ENCODE peak calls at places on chromosomes 12 and 14, in nine cellular contexts. L, H, N, C, Z, R, W, E and V are unnamed samples.

GRCh38 chr14:96077983-96078686 is 39.0 kb downstream of the C14orf132 start:
- DNase-seq in E (no peak), H (no peak), W (peak; percentile 58), R (no peak), Z (no peak), L (no peak), C (no peak), N (no peak), V (no peak)

GRCh38 chr14:73241481-73242165 is 4.3 kb downstream of the PAPLN start:
- DNase-seq in L (no peak), R (no peak), E (peak; percentile 15), Z (no peak), N (no peak), H (no peak), W (no peak), C (no peak), V (no peak)

GRCh38 chr12:52139579-52140062 is 52.2 kb downstream of the KRT80 start:
- DNase-seq in W (peak; percentile 60), H (no peak), N (peak; percentile 73), R (no peak), C (peak; percentile 70), Z (no peak), L (peak; percentile 53), E (peak; percentile 40), V (no peak)

GRCh38 chr14:26730929-26731618 is 133.2 kb upstream of the NOVA1 start:
- DNase-seq in R (peak; percentile 17), L (peak; percentile 41), Z (no peak), H (no peak), C (no peak), E (no peak), N (no peak), W (no peak), V (no peak)

GRCh38 chr12:43338848-43339526 is 213.0 kb downstream of the ADAMTS20 start:
- DNase-seq in R (no peak), H (no peak), W (no peak), L (no peak), C (no peak), Z (no peak), N (peak; percentile 4), E (no peak), V (peak; percentile 13)

GRCh38 chr14:90715993-90716392 is 100.2 kb downstream of the TTC7B start:
- DNase-seq in H (no peak), C (no peak), N (peak; percentile 7), L (no peak), R (no peak), E (no peak), Z (no peak), W (peak; percentile 17), V (no peak)

GRCh38 chr12:115749071-115749470 is 528.4 kb downstream of the MED13L start:
- DNase-seq in Z (no peak), W (no peak), R (no peak), H (no peak), E (no peak), N (no peak), L (no peak), C (no peak), V (no peak)

GRCh38 chr12:63845726-63846125 is 1.2 kb downstream of the SRGAP1 start:
- DNase-seq in W (no peak), H (no peak), L (no peak), N (no peak), Z (no peak), R (no peak), E (no peak), C (no peak), V (no peak)

GRCh38 chr14:23559010-23559920 is 3.2 kb downstream of the THTPA start:
- DNase-seq in L (peak; percentile 69), R (peak; percentile 86), N (peak; percentile 71), C (peak; percentile 59), E (peak; percentile 80), H (peak; percentile 27), Z (peak; percentile 64), W (no peak), V (peak; percentile 62)

GRCh38 chr12:109469516-109469915 is 7.6 kb downstream of the KCTD10 start:
- DNase-seq in Z (no peak), R (no peak), W (no peak), C (no peak), E (no peak), H (no peak), N (no peak), L (no peak), V (no peak)

DNA sequence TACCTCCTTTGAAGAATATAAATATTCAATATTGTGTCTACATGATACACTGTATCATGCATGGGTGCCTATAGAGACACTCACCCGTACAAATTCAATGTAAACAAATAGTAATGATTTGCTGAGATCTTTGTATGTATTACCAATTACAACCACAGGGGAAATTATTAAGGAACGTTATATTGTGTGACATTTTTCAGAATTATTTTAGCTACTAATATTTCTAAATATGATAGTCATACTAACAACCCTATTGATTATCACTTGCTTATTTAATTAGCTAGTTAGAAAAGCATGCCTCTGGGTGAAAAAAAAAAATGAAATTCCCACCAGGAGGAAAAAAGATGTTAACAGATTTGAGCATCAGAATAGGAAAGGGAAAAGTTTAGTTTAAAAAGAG is 2.1 kb downstream of the SOX5 start:
- DNase-seq in H (no peak), W (no peak), Z (no peak), R (no peak), C (no peak), N (no peak), L (no peak), E (no peak), V (no peak)
- TF ChIP-seq CTCF in H (no peak), W (no peak), Z (no peak), R (no peak), C (no peak), N (no peak), L (peak; percentile 69), E (no peak), V (no peak)

DNA sequence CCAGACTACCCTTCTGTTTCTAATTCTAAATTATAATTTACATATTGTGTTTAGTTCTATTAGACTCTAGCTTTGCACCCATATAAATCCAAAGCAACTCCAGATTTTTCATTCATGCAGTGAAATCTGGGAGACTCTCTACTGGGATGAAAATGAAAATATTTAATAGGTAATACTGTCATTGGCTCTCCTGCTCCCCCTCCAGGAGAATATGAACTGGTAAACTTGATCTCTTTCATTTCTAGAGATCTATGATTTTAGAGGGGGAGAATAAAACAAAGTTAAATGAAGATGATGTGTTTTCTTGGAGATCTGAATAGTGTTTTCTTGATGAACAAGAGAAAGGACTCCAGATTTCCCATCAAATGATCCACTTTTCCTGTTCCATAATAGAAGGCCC is 104.3 kb upstream of the TMCC3 start:
- DNase-seq in H (no peak), E (no peak), Z (no peak), L (no peak), N (no peak), W (no peak), C (no peak), R (no peak), V (no peak)
- TF ChIP-seq CTCF in H (peak; percentile 35), E (no peak), Z (peak; percentile 34), L (no peak), N (no peak), W (no peak), C (no peak), R (no peak), V (peak; percentile 11)

GRCh38 chr14:85978851-85979250 is 448.9 kb downstream of the FLRT2 start:
- DNase-seq in R (no peak), H (no peak), W (no peak), N (no peak), Z (no peak), C (no peak), E (no peak), L (no peak), V (no peak)
- TF ChIP-seq CTCF in R (peak; percentile 9), H (no peak), W (no peak), N (no peak), Z (no peak), C (no peak), E (no peak), L (no peak), V (no peak)

GRCh38 chr14:64298773-64299172 is 4.6 kb upstream of the ESR2 start:
- DNase-seq in R (no peak), L (no peak), H (no peak), Z (no peak), W (no peak), E (no peak), N (no peak), C (no peak), V (no peak)

GRCh38 chr14:64303471-64303917 is 9.3 kb upstream of the ESR2 start:
- DNase-seq in R (no peak), H (no peak), C (no peak), Z (no peak), W (no peak), L (no peak), E (peak; percentile 64), N (no peak), V (peak; percentile 77)
- TF ChIP-seq CTCF in R (peak; percentile 75), H (peak; percentile 79), C (no peak), Z (peak; percentile 74), W (peak; percentile 73), L (peak; percentile 85), E (peak; percentile 94), N (peak; percentile 46), V (peak; percentile 70)

DNA sequence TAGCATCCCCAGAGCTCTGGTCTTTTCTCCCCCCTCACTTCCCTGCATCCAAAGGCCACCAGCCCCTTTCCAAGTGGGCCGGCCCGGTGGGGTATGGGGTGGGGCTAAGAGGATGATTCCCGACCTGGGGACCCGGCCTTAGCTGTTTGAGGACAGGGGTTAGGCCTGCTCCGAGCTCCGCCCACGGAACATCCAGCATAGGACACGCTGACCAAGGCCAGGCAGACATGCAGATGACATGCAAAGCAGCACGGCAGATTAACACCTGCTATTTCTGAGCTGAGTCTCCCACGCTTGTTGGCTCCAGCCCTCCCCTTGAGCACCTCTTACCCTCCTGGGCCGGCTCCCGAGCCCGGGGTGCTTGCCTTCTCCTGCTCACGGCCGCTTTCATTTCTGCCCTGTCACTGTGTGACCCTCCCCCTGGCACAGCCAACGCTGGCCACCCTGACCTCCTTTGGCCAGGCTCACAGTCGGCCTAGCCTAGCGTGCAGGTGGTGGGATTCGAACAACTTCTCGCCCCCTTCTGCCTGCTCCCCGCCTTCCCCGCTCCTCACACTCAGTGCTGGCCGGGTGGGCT is 40.2 kb downstream of the TEAD4 start:
- DNase-seq in W (no peak), Z (no peak), N (no peak), H (no peak), L (no peak), R (no peak), C (no peak), E (no peak), V (no peak)
- TF ChIP-seq CTCF in W (no peak), Z (no peak), N (no peak), H (no peak), L (no peak), R (no peak), C (no peak), E (no peak), V (no peak)

DNA sequence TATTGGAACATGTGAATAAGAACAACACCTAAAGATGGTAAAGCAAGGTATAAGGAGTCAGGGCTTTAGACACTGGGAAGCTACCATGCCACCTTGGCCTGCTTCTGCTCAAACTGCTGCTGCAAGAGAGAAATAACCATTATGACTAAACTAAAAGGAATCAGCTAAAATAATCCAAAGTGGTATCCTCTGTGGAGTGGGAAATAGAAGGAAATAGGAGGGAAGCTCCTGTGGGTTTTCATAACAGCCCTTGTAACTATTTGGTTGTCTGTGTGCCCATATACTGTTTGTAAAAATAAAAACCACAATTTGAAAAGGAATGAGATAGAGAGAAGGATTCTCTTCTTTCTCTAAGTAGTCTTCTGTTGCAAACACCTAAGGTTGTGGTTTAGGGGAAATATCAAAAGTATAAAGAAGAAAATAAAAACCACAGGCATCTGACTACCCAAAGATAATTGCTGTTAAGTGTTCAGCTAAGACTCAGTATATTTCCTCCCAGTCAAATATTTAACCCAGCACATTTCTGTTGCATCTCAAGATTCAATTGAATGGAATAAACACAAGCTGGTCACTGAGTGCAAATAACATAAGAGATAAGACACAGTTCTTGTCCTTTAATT is 53.7 kb downstream of the SDR9C7 start:
- DNase-seq in L (no peak), H (no peak), E (no peak), Z (no peak), C (no peak), W (no peak), R (no peak), N (no peak), V (no peak)
- TF ChIP-seq CTCF in L (no peak), H (no peak), E (no peak), Z (no peak), C (no peak), W (no peak), R (no peak), N (no peak), V (no peak)